ENCODE peak calls at places on chromosomes 16 and 17, in four cellular contexts. A, W, B and Q are unnamed samples.

GRCh38 chr16:15585956-15586355 is 57.0 kb downstream of the MARF1 start:
- DNase-seq in A (no peak), B (no peak), W (no peak), Q (no peak)

GRCh38 chr17:64499805-64500486 is 3.1 kb upstream of the POLG2 start:
- DNase-seq in W (no peak), B (no peak), A (no peak), Q (no peak)

GRCh38 chr17:82788206-82789001 is 36.5 kb downstream of the TBCD start:
- DNase-seq in W (no peak), A (no peak), B (no peak), Q (no peak)

GRCh38 chr16:66003196-66003595 is 363.3 kb upstream of the CDH5 start:
- DNase-seq in B (no peak), W (no peak), A (no peak), Q (no peak)

GRCh38 chr16:54287018-54287757 is 601 bp upstream of the IRX3 start:
- DNase-seq in B (no peak), W (no peak), A (no peak), Q (no peak)

GRCh38 chr17:21019976-21020575 is 22.7 kb downstream of the USP22 start:
- DNase-seq in B (peak; percentile 79), A (peak; percentile 70), W (no peak), Q (no peak)

GRCh38 chr16:69566437-69567030 is 768 bp downstream of the NFAT5 start:
- DNase-seq in W (peak; percentile 44), B (peak; percentile 84), A (peak; percentile 57), Q (no peak)

GRCh38 chr16:30350134-30350871 is 4.8 kb downstream of the CD2BP2 start:
- DNase-seq in B (peak; percentile 15), A (no peak), W (no peak), Q (no peak)

GRCh38 chr16:593406-593805 is 3.5 kb downstream of the RAB40C start:
- DNase-seq in B (no peak), A (no peak), W (no peak), Q (no peak)

GRCh38 chr16:89917773-89918452 is 749 bp upstream of the MC1R start:
- DNase-seq in B (peak; percentile 80), W (peak; percentile 79), A (peak; percentile 63), Q (peak; percentile 89)

GRCh38 chr16:1096164-1097082 is at the start of gene C1QTNF8:
- DNase-seq in W (no peak), B (peak; percentile 92), A (no peak), Q (no peak)

GRCh38 chr16:616771-617586 is 13.8 kb upstream of the WFIKKN1 start:
- DNase-seq in W (no peak), A (no peak), B (no peak), Q (no peak)

GRCh38 chr16:4511441-4512082 is 27.0 kb downstream of the CDIP1 start:
- DNase-seq in B (no peak), W (peak; percentile 36), A (peak; percentile 67), Q (no peak)

GRCh38 chr16:3868967-3869366 is 11.5 kb downstream of the CREBBP start:
- DNase-seq in B (no peak), W (no peak), A (no peak), Q (no peak)

GRCh38 chr16:8355714-8356113 is 234.6 kb downstream of the TMEM114 start:
- DNase-seq in W (no peak), A (peak; percentile 20), B (no peak), Q (no peak)

GRCh38 chr16:24319415-24319814 is 63.3 kb downstream of the CACNG3 start:
- DNase-seq in B (no peak), W (no peak), A (no peak), Q (no peak)

GRCh38 chr17:11144358-11145233 is 96.4 kb upstream of the SHISA6 start:
- DNase-seq in B (no peak), W (no peak), A (peak; percentile 73), Q (no peak)

GRCh38 chr17:42651392-42651791 is 7.7 kb upstream of the TUBG2 start:
- DNase-seq in A (no peak), B (no peak), W (no peak), Q (no peak)

GRCh38 chr17:29156781-29157180 is 23.4 kb downstream of the MYO18A start:
- DNase-seq in W (no peak), B (no peak), A (no peak), Q (no peak)

GRCh38 chr17:47846741-47847340 is 4.1 kb downstream of the SP6 start:
- DNase-seq in B (no peak), W (no peak), A (no peak), Q (no peak)

GRCh38 chr17:64155751-64156544 is 26.0 kb upstream of the ERN1 start:
- DNase-seq in B (no peak), A (peak; percentile 84), W (no peak), Q (no peak)

GRCh38 chr16:89371968-89372634 is 118.3 kb downstream of the ANKRD11 start:
- DNase-seq in B (no peak), A (no peak), W (peak; percentile 71), Q (no peak)

GRCh38 chr16:88649924-88650748 is 717 bp downstream of the CYBA start:
- DNase-seq in A (peak; percentile 31), W (no peak), B (peak; percentile 71), Q (peak; percentile 38)

GRCh38 chr17:18921912-18922451 is 30.0 kb upstream of the SLC5A10 start:
- DNase-seq in B (no peak), A (no peak), W (peak; percentile 47), Q (no peak)

GRCh38 chr17:56441331-56441730 is 152.2 kb upstream of the NOG start:
- DNase-seq in W (peak; percentile 73), B (no peak), A (no peak), Q (no peak)

GRCh38 chr17:1000597-1001490 is 3.9 kb downstream of the TIMM22 start:
- DNase-seq in B (peak; percentile 78), W (peak; percentile 49), A (no peak), Q (no peak)

GRCh38 chr17:43855061-43855460 is 8.1 kb downstream of the CD300LG start:
- DNase-seq in W (no peak), B (peak; percentile 33), A (no peak), Q (no peak)

GRCh38 chr17:59004338-59005111 is 102.2 kb downstream of the TRIM37 start:
- DNase-seq in B (no peak), A (peak; percentile 75), W (peak; percentile 49), Q (peak; percentile 18)

GRCh38 chr17:76383645-76384221 is 676 bp upstream of the SPHK1 start:
- DNase-seq in B (no peak), A (peak; percentile 29), W (peak; percentile 61), Q (peak; percentile 47)

GRCh38 chr17:77054926-77055325 is 85.8 kb upstream of the SEC14L1 start:
- DNase-seq in B (no peak), W (no peak), A (no peak), Q (no peak)